ENCODE peak calls at places on chromosomes 4 and X, in eight cellular contexts. O is foreskin fibroblast, L is fibroblast of mammary gland, W is body of pancreas, K is HCT116, V is uterus, J is DND-41, Z is hepatocyte. D is an unnamed sample.
A peak's percentile ranks its signal among the peaks of the same experiment; 100 is the strongest.

GRCh38 chrX:150239946-150240642 is 123.0 kb upstream of the MAMLD1 start:
- DNase-seq in O (no peak), L (no peak), W (no peak), K (no peak), V (no peak), J (no peak), Z (no peak), D (no peak)

GRCh38 chr4:141352775-141353544 is 132.3 kb downstream of the ZNF330 start:
- DNase-seq in O (peak; percentile 64), L (peak; percentile 48), W (no peak), K (no peak), V (no peak), J (peak; percentile 11), Z (no peak), D (no peak)

GRCh38 chr4:101835121-101835904 is 44.8 kb downstream of the BANK1 start:
- DNase-seq in O (peak; percentile 65), L (peak; percentile 75), W (peak; percentile 20), K (no peak), V (no peak), J (no peak), Z (peak; percentile 15), D (no peak)

GRCh38 chr4:154566639-154567204 is 3.9 kb downstream of the FGB start:
- DNase-seq in O (no peak), L (no peak), W (no peak), K (no peak), V (no peak), J (no peak), Z (no peak), D (no peak)

GRCh38 chr4:121736735-121737351 is 28.1 kb downstream of the SMIM43 start:
- DNase-seq in O (peak; percentile 81), L (peak; percentile 73), W (peak; percentile 27), K (peak; percentile 54), V (peak; percentile 51), J (peak; percentile 12), Z (peak; percentile 74), D (peak; percentile 50)

GRCh38 chr4:15063341-15063740 is 61.1 kb downstream of the CPEB2 start:
- DNase-seq in O (no peak), L (no peak), W (no peak), K (no peak), V (no peak), J (no peak), Z (no peak), D (no peak)

GRCh38 chr4:1003271-1004070 is 8.0 kb upstream of the FGFRL1 start:
- DNase-seq in O (no peak), L (no peak), W (no peak), K (no peak), V (no peak), J (no peak), Z (no peak), D (no peak)

GRCh38 chr4:75924309-75924708 is 16.5 kb downstream of the NAAA start:
- DNase-seq in O (no peak), L (no peak), W (no peak), K (no peak), V (no peak), J (no peak), Z (no peak), D (no peak)

GRCh38 chrX:104488811-104489210 is 77.2 kb upstream of the IL1RAPL2 start:
- DNase-seq in O (no peak), L (peak; percentile 1), W (no peak), K (no peak), V (no peak), J (no peak), Z (no peak), D (no peak)

GRCh38 chr4:145840162-145840768 is 98.4 kb downstream of the ZNF827 start:
- DNase-seq in O (peak; percentile 58), L (peak; percentile 64), W (no peak), K (peak; percentile 35), V (no peak), J (no peak), Z (peak; percentile 33), D (peak; percentile 75)

GRCh38 chr4:25694466-25694865 is 38.8 kb downstream of the SLC34A2 start:
- DNase-seq in O (no peak), L (peak; percentile 10), W (no peak), K (no peak), V (no peak), J (no peak), Z (peak; percentile 38), D (no peak)

GRCh38 chr4:5139141-5139540 is 87.9 kb downstream of the STK32B start:
- DNase-seq in O (no peak), L (no peak), W (no peak), K (no peak), V (no peak), J (no peak), Z (no peak), D (no peak)

GRCh38 chrX:94455782-94456181 is 781.8 kb downstream of the FAM133A start:
- DNase-seq in O (no peak), L (no peak), W (no peak), K (no peak), V (no peak), J (no peak), Z (no peak), D (no peak)

GRCh38 chrX:39953027-39953426 is 144.7 kb downstream of the BCOR start:
- DNase-seq in O (no peak), L (no peak), W (no peak), K (no peak), V (no peak), J (peak; percentile 51), Z (no peak), D (no peak)

GRCh38 chr4:118757761-118758213 is 72.6 kb downstream of the METTL14 start:
- DNase-seq in O (peak; percentile 76), L (peak; percentile 70), W (no peak), K (no peak), V (no peak), J (no peak), Z (peak; percentile 17), D (no peak)

GRCh38 chr4:62209757-62210156 is 1009.6 kb downstream of the ADGRL3 start:
- DNase-seq in O (no peak), L (no peak), W (no peak), K (no peak), V (no peak), J (no peak), Z (no peak), D (no peak)

GRCh38 chr4:8894424-8894816 is 22.8 kb upstream of the HMX1 start:
- DNase-seq in O (no peak), L (no peak), W (no peak), K (no peak), V (no peak), J (no peak), Z (no peak), D (no peak)
- H3K4me3 ChIP-seq in O (no peak overlapping the region), L (no peak overlapping the region), W (no peak overlapping the region), K (no peak overlapping the region), V (no peak overlapping the region), J (no peak overlapping the region), Z (no peak overlapping the region), D (no peak overlapping the region)

GRCh38 chrX:72467171-72467570 is 105.5 kb downstream of the HDAC8 start:
- DNase-seq in O (no peak), L (no peak), W (no peak), K (no peak), V (no peak), J (no peak), Z (no peak), D (no peak)
- TF ChIP-seq CTCF in O (no peak), L (no peak), W (no peak), K (no peak), V (no peak), J (no peak), Z (no peak), D (no peak)

GRCh38 chrX:106935175-106935574 is 15.0 kb downstream of the CLDN2 start:
- DNase-seq in O (peak; percentile 36), L (peak; percentile 27), W (no peak), K (no peak), V (no peak), J (no peak), Z (no peak), D (no peak)

GRCh38 chrX:106933538-106933961 is 13.3 kb downstream of the CLDN2 start:
- DNase-seq in O (peak; percentile 44), L (no peak), W (peak; percentile 28), K (no peak), V (no peak), J (peak; percentile 20), Z (peak; percentile 59), D (no peak)

GRCh38 chrX:106932960-106933537 is 12.8 kb downstream of the CLDN2 start:
- DNase-seq in O (peak; percentile 69), L (peak; percentile 42), W (no peak), K (no peak), V (peak; percentile 19), J (no peak), Z (peak; percentile 37), D (no peak)

GRCh38 chrX:106932492-106932923 is 12.3 kb downstream of the CLDN2 start:
- DNase-seq in O (peak; percentile 69), L (peak; percentile 56), W (no peak), K (no peak), V (no peak), J (no peak), Z (peak; percentile 59), D (no peak)

GRCh38 chrX:106931831-106932491 is 11.8 kb downstream of the CLDN2 start:
- DNase-seq in O (peak; percentile 36), L (no peak), W (no peak), K (no peak), V (no peak), J (no peak), Z (no peak), D (no peak)
- H3K4me3 ChIP-seq in O (no peak overlapping the region), L (no peak overlapping the region), W (no peak overlapping the region), K (no peak overlapping the region), V (no peak overlapping the region), J (no peak overlapping the region), Z (no peak overlapping the region), D (no peak overlapping the region)

GRCh38 chr4:186586190-186586589 is 30.8 kb upstream of the MTNR1A start:
- DNase-seq in O (no peak), L (no peak), W (no peak), K (no peak), V (no peak), J (no peak), Z (no peak), D (no peak)

GRCh38 chr4:186584912-186585311 is 29.5 kb upstream of the MTNR1A start:
- DNase-seq in O (no peak), L (no peak), W (no peak), K (no peak), V (no peak), J (no peak), Z (no peak), D (no peak)

GRCh38 chr4:186591651-186592050 is 36.3 kb upstream of the MTNR1A start:
- DNase-seq in O (no peak), L (no peak), W (no peak), K (no peak), V (no peak), J (no peak), Z (no peak), D (no peak)

GRCh38 chr4:186588503-186588902 is 33.1 kb upstream of the MTNR1A start:
- DNase-seq in O (no peak), L (no peak), W (no peak), K (no peak), V (no peak), J (no peak), Z (no peak), D (no peak)

DNA sequence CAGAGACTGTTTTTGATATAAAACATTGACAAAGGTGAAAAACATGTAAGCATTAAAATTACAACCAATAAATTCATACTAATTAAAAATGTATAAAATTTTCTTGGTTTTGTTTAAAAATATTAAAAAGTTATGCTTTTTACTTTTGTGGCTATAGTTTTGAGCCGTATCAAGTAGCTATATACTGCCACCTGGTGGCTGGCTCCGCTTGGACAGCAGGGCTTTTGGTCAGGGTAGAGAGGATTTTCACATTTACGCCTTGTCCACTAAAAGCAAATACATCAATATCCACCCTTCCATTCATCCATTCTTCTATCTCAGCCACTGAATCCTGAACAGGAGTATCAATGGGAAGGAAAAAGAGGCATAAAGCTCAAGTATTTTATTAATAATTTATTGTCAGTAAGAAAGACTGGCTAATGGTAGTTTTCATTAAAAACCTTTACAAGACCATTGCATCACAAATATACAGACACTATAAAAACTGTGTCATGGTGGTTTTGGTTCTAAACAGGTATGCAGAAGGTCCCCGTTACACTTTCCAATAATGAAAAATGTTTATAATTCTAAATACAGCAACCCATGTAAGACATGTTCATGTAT is 32.1 kb upstream of the MTNR1A start:
- DNase-seq in O (peak; percentile 86), L (peak; percentile 64), W (peak; percentile 82), K (peak; percentile 21), V (peak; percentile 65), J (peak; percentile 52), Z (peak; percentile 81), D (peak; percentile 63)
- TF ChIP-seq CTCF in O (peak; percentile 89), L (peak; percentile 89), W (peak; percentile 87), K (peak; percentile 74), V (peak; percentile 84), J (peak; percentile 81), Z (peak; percentile 96), D (peak; percentile 75)